ENCODE peak calls at places on chromosome 6, in five cellular contexts. One of them, this sample, is unnamed.

GRCh38 chr6:25012657-25013056 is 76.9 kb upstream of the RIPOR2 start:
- DNase-seq in GM13976: no peak
- DNase-seq in MV-4-11: peak
- DNase-seq in RKO: no peak
- DNase-seq in AG08395: peak
- DNase-seq in this sample: no peak

GRCh38 chr6:7073810-7074525 is 33.8 kb upstream of the RREB1 start:
- DNase-seq in AG08395: no peak
- DNase-seq in RKO: no peak
- DNase-seq in GM13976: peak
- DNase-seq in MV-4-11: peak
- DNase-seq in this sample: peak

GRCh38 chr6:139778113-139778512 is 403.7 kb upstream of the CITED2 start:
- DNase-seq in MV-4-11: no peak
- DNase-seq in AG08395: no peak
- DNase-seq in GM13976: no peak
- DNase-seq in RKO: no peak
- DNase-seq in this sample: no peak

GRCh38 chr6:116096979-116097816 is 3.5 kb upstream of the NT5DC1 start:
- DNase-seq in RKO: peak
- DNase-seq in AG08395: peak
- DNase-seq in GM13976: no peak
- DNase-seq in MV-4-11: no peak
- DNase-seq in this sample: no peak

GRCh38 chr6:69861986-69862385 is 4.4 kb upstream of the COL19A1 start:
- DNase-seq in GM13976: no peak
- DNase-seq in RKO: no peak
- DNase-seq in MV-4-11: no peak
- DNase-seq in AG08395: no peak
- DNase-seq in this sample: peak

GRCh38 chr6:22892452-22892851 is 323.1 kb downstream of the HDGFL1 start:
- DNase-seq in GM13976: no peak
- DNase-seq in MV-4-11: peak
- DNase-seq in AG08395: peak
- DNase-seq in RKO: peak
- DNase-seq in this sample: no peak

GRCh38 chr6:106766201-106766600 is 136.8 kb downstream of the QRSL1 start:
- DNase-seq in RKO: no peak
- DNase-seq in GM13976: no peak
- DNase-seq in MV-4-11: no peak
- DNase-seq in AG08395: no peak
- DNase-seq in this sample: no peak

GRCh38 chr6:107542170-107542569 is 52.3 kb downstream of the SOBP start:
- DNase-seq in GM13976: no peak
- DNase-seq in AG08395: no peak
- DNase-seq in RKO: no peak
- DNase-seq in MV-4-11: no peak
- DNase-seq in this sample: no peak

GRCh38 chr6:48765352-48765961 is 654.5 kb upstream of the PTCHD4 start:
- DNase-seq in GM13976: peak
- DNase-seq in RKO: peak
- DNase-seq in AG08395: peak
- DNase-seq in MV-4-11: peak
- DNase-seq in this sample: peak

GRCh38 chr6:136613477-136613876 is 63.3 kb upstream of the MAP7 start:
- DNase-seq in GM13976: no peak
- DNase-seq in RKO: no peak
- DNase-seq in AG08395: no peak
- DNase-seq in MV-4-11: no peak
- DNase-seq in this sample: no peak

GRCh38 chr6:75818061-75818855 is 69.2 kb downstream of the MYO6 start:
- DNase-seq in MV-4-11: no peak
- DNase-seq in GM13976: no peak
- DNase-seq in RKO: no peak
- DNase-seq in AG08395: no peak
- DNase-seq in this sample: no peak

GRCh38 chr6:7974932-7975763 is 64.6 kb upstream of the TXNDC5 start:
- DNase-seq in RKO: peak
- DNase-seq in AG08395: peak
- DNase-seq in GM13976: no peak
- DNase-seq in MV-4-11: no peak
- DNase-seq in this sample: no peak